ENCODE peak calls at places on chromosomes 7 and 10, in six cellular contexts. D is GM12878, A is HCT116, R is K562, G is HepG2, L is H1. O is an unnamed sample. For H3K9me3, the result is how much of the 10 kb centered on the place peaks cover.

GRCh38 chr10:21750424-21750823 is 216.4 kb downstream of the MLLT10 start:
- DNase-seq in D (no peak), A (no peak), R (no peak), G (no peak), L (no peak), O (no peak)

GRCh38 chr10:44186150-44186549 is 198.7 kb downstream of the CXCL12 start:
- DNase-seq in D (no peak), A (no peak), R (no peak), G (no peak), L (no peak), O (no peak)

GRCh38 chr10:12720217-12720981 is 281.1 kb downstream of the CCDC3 start:
- DNase-seq in D (no peak), A (peak), R (no peak), G (peak), L (no peak), O (peak)

GRCh38 chr10:106740-107139 is 28.5 kb upstream of the ZMYND11 start:
- DNase-seq in D (no peak), A (no peak), R (no peak), G (no peak), L (no peak), O (no peak)

GRCh38 chr10:110058215-110058614 is 50.4 kb downstream of the ADD3 start:
- DNase-seq in D (no peak), A (no peak), R (no peak), G (no peak), L (no peak), O (peak)

GRCh38 chr10:34319197-34319846 is 495.8 kb downstream of the PARD3 start:
- DNase-seq in D (no peak), A (peak), R (no peak), G (peak), L (no peak), O (peak)

GRCh38 chr7:108630002-108630401 is 60.3 kb downstream of the DNAJB9 start:
- DNase-seq in D (no peak), A (no peak), R (no peak), G (no peak), L (no peak), O (no peak)

GRCh38 chr7:41492603-41493002 is 210.3 kb downstream of the INHBA start:
- DNase-seq in D (no peak), A (no peak), R (no peak), G (no peak), L (no peak), O (no peak)

GRCh38 chr10:88120599-88121333 is 257.3 kb downstream of the PTEN start:
- DNase-seq in D (no peak), A (no peak), R (no peak), G (no peak), L (no peak), O (no peak)

GRCh38 chr10:72563327-72563932 is 62.4 kb downstream of the MICU1 start:
- DNase-seq in D (peak), A (no peak), R (no peak), G (no peak), L (no peak), O (peak)

GRCh38 chr10:72637398-72637857 is 11.5 kb upstream of the MICU1 start:
- DNase-seq in D (peak), A (no peak), R (peak), G (peak), L (no peak), O (peak)

GRCh38 chr10:112461029-112461887 is 14.2 kb downstream of the VTI1A start:
- DNase-seq in D (no peak), A (peak), R (no peak), G (no peak), L (no peak), O (peak)

GRCh38 chr7:20164420-20165145 is 52.6 kb downstream of the MACC1 start:
- DNase-seq in D (no peak), A (no peak), R (no peak), G (no peak), L (no peak), O (no peak)

GRCh38 chr7:6307762-6308161 is 35.3 kb upstream of the CYTH3 start:
- DNase-seq in D (no peak), A (no peak), R (no peak), G (peak), L (no peak), O (peak)

GRCh38 chr7:130822642-130823041 is 88.6 kb upstream of the KLF14 start:
- DNase-seq in D (no peak), A (no peak), R (no peak), G (no peak), L (no peak), O (no peak)

GRCh38 chr7:112103246-112103645 is 103.0 kb downstream of the DOCK4 start:
- DNase-seq in D (no peak), A (no peak), R (no peak), G (no peak), L (no peak), O (peak)

GRCh38 chr7:1781369-1781768 is 111.3 kb downstream of the ELFN1 start:
- DNase-seq in D (no peak), A (no peak), R (no peak), G (no peak), L (no peak), O (no peak)

GRCh38 chr10:9848981-9849380 is 1168.7 kb upstream of the CELF2 start:
- DNase-seq in D (no peak), A (no peak), R (no peak), G (no peak), L (no peak), O (no peak)

GRCh38 chr7:12674861-12675260 is 12.6 kb upstream of the ARL4A start:
- DNase-seq in D (no peak), A (no peak), R (peak), G (peak), L (peak), O (peak)

GRCh38 chr10:71613303-71613777 is 106.2 kb downstream of the C10orf105 start:
- DNase-seq in D (no peak), A (peak), R (peak), G (no peak), L (no peak), O (no peak)

GRCh38 chr10:24289235-24289634 is 80.3 kb downstream of the KIAA1217 start:
- DNase-seq in D (no peak), A (no peak), R (no peak), G (no peak), L (no peak), O (no peak)

GRCh38 chr7:149811831-149812490 is 26.2 kb upstream of the ZNF862 start:
- DNase-seq in D (no peak), A (no peak), R (no peak), G (no peak), L (no peak), O (no peak)

GRCh38 chr7:149811221-149811620 is 27.0 kb upstream of the ZNF862 start:
- DNase-seq in D (no peak), A (no peak), R (no peak), G (no peak), L (no peak), O (no peak)

GRCh38 chr7:149808311-149808710 is 29.9 kb upstream of the ZNF862 start:
- DNase-seq in D (no peak), A (no peak), R (no peak), G (no peak), L (no peak), O (no peak)

GRCh38 chr7:149806726-149807125 is 31.4 kb upstream of the ZNF862 start:
- DNase-seq in D (no peak), A (no peak), R (no peak), G (no peak), L (no peak), O (no peak)

DNA sequence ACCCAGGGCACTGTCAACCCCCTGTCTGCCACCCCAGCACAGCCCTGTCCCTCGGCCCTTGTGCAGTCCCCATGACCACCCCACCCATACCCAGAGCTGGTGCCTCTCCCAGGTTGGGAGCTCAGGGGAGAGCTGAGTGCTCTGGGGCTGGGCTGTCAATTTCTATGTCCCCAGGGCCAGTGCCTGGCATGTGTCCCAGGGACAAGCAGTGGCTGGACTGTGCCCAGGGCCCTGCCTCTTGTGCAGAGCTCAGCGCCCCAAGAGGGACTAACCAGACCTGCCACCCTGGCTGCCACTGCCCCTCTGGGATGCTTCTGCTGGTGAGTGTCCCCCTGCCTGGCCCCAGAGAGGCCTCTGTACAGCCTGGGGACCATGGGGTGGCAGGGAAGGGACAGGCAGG is 29.0 kb upstream of the ZNF862 start:
- DNase-seq in D (no peak), A (no peak), R (no peak), G (no peak), L (no peak), O (no peak)
- H3K9me3 ChIP-seq in D (under half), A (under half), R (under half), G (under half), L (under half), O (under half)

DNA sequence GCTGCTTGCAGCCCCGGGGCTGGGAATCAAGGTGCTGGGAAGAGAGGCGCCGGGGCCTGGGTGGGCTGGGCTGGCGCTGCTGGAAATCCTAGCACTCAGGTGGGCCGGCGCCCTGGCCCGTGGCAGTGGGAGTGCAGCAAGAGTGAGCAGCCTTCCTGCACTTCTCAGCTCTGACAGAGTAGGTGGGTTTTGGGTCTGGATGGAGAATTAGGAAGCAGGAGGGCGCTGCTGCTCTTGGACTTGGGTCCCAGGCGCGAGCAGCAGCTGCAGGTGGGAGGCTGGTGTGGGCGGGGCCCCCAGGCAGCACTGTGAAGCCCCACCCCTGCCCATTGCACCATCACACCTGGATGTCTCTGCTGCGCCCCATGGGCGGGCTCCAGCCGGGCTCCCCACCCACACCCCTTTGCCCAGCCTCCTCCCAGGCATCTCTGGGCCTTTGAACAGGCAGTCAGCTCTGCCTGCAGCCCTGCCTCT is 6.0 kb downstream of the BRI3 start:
- DNase-seq in D (no peak), A (no peak), R (no peak), G (peak), L (peak), O (no peak)
- TF ChIP-seq MAX in D (no peak), A (no peak), R (no peak), G (no peak), L (no peak), O (no peak)

DNA sequence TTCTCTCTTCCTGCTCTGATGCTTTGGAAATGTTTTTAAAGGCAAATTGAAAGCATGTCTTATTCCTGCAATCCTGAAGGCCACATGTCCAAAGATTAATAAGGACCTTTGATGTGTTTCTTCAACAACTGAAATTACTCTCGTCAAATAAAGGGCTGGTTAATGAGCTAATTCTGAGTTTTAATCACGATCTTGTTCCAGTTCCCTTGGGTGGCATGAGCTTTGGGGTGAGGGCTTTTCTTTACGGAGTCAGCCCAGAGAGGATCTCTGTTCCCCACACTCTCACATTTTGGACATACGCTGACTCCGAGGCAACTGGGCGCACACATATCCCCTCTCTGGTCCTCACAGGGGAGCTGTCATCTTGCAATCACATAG is 397 bp upstream of the GDF10 start:
- DNase-seq in D (no peak), A (no peak), R (no peak), G (no peak), L (no peak), O (no peak)
- TF ChIP-seq EZH2 in D (no peak), A (no peak), R (no peak), G (no peak), L (no peak), O (no peak)

GRCh38 chr7:10802526-10802925 is 171.1 kb upstream of the PHF14 start:
- DNase-seq in D (no peak), A (no peak), R (no peak), G (no peak), L (no peak), O (no peak)

GRCh38 chr7:10802011-10802410 is 171.7 kb upstream of the PHF14 start:
- DNase-seq in D (no peak), A (no peak), R (no peak), G (no peak), L (no peak), O (no peak)

GRCh38 chr7:10797157-10797556 is 176.5 kb upstream of the PHF14 start:
- DNase-seq in D (no peak), A (no peak), R (no peak), G (no peak), L (no peak), O (no peak)

GRCh38 chr7:10798044-10798443 is 175.6 kb upstream of the PHF14 start:
- DNase-seq in D (no peak), A (no peak), R (no peak), G (no peak), L (no peak), O (no peak)

DNA sequence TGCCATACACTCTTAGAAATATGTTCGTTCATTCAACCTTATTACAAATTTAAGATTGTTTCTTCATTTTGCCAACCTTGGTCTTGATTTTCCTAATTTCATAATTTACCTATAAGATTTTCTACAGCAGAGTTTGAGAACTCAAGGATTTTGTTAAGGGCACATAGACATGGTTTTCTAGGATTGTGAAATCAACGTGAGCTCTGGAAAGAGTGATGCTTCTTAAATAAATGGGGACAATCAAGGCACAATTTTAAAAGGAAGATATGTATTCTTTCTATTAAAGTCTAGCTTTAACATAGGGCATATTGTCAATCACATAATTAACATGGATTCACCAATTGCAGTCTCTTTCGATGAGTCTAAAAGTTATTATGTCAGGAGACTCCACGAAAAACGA is 174.2 kb upstream of the PHF14 start:
- DNase-seq in D (no peak), A (no peak), R (no peak), G (no peak), L (no peak), O (no peak)
- H3K9me3 ChIP-seq in D (under half), A (under half), R (under half), G (under half), L (under half), O (under half)

GRCh38 chr10:48694371-48695030 is 9.8 kb downstream of the WDFY4 start:
- DNase-seq in D (no peak), A (no peak), R (no peak), G (no peak), L (no peak), O (no peak)

GRCh38 chr10:48692748-48693147 is 8.1 kb downstream of the WDFY4 start:
- DNase-seq in D (no peak), A (no peak), R (no peak), G (no peak), L (no peak), O (no peak)

GRCh38 chr10:48693206-48693605 is 8.5 kb downstream of the WDFY4 start:
- DNase-seq in D (no peak), A (no peak), R (no peak), G (no peak), L (no peak), O (no peak)

GRCh38 chr10:48690791-48691660 is 6.4 kb downstream of the WDFY4 start:
- DNase-seq in D (no peak), A (no peak), R (no peak), G (no peak), L (peak), O (no peak)

DNA sequence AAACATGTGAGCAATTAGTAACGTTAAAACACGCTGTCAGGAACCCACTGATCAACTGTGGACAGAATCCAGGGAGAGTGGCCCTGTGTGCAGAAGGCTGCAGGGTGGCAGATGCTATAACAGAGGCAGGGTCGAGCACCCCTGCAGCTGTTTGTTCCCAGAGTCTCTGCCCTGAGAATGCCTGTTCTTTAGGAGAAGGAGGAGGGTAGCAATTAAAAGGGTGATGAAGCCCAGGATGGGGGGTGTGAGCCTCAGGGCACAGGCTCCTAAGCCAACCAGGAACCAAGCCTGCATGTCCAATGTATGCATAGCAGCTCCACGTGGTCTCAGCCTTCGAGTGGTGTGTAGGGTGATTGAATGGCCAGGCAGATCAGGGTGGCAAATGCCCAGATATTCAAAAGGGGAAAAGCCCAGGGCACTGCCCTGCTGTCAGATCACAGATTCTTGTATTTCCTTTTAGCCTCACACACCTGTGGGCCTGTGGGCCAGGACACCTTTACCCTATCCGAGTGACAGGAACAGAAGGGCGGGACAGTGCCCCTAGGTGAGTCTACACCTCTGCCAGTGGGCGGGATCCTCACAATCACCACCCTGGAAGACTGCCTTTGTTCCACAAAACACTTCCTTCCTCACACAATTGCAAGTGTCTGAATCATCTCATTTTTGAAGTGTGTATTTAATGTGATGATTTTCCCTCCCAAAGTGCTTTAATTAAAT is 7.3 kb downstream of the WDFY4 start:
- DNase-seq in D (no peak), A (no peak), R (no peak), G (no peak), L (peak), O (no peak)
- TF ChIP-seq MAX in D (no peak), A (no peak), R (no peak), G (no peak), L (no peak), O (no peak)

GRCh38 chr10:26211781-26212444 is 4.7 kb upstream of the GAD2 start:
- DNase-seq in D (no peak), A (no peak), R (no peak), G (no peak), L (peak), O (no peak)
- TF ChIP-seq EZH2 in D (no peak), A (no peak), R (no peak), G (no peak), L (peak), O (no peak)

DNA sequence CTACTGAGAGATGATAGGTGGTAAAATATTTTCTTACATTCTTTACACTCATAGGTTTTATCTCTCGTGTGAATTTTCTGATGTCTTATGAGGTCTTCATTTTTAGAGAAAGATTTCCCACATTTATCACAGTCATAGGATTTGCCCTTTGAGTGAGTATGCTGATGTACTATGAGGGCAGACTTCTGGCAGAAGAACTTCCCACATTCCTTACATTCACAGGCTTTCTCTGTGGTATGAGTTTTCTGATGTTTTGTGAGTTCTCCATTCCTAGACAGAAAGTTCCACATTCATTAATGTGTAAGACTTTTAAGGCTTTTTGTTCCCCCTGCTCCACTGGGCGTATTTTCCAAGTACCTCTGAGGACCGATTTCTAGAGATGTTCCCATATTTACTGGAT is 23.5 kb downstream of the ZNF25 start:
- DNase-seq in D (no peak), A (no peak), R (no peak), G (no peak), L (no peak), O (no peak)
- H3K9me3 ChIP-seq in D (under half), A (under half), R (under half), G (under half), L (half or more), O (under half)

DNA sequence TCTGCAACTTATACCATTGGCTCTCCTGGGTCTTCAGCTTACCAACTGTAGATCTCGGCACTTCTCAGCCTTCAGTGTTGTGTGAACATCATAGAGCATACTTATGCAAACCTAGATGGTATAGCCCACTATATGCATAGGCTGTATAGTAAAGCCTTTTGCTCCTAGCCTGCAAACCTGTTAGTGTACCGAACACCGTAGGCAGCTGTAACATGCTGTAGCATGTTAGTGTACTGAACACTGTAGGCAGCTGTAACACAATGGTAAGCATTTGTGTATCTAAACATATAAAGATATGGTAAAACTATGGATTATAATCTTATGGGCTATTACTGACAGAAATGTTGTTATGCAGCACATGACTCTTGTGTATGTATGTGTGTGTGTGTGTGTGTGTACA is 256.9 kb downstream of the WDR11 start:
- DNase-seq in D (no peak), A (no peak), R (no peak), G (no peak), L (no peak), O (no peak)
- TF ChIP-seq MAX in D (no peak), A (no peak), R (no peak), G (no peak), L (no peak), O (no peak)